ENCODE peak calls at places on chromosomes 1 and 21, in six cellular contexts. R is Calu3; G is activated CD4-positive, alpha-beta T cell treated with anti-CD3 and anti-CD28 coated beads for 24 hours; E is fibroblast of gingiva; U is nephron progenitor cell; D is stimulated activated CD4-positive, alpha-beta T cell treated with anti-CD3 and anti-CD28 coated beads, Interleukin-1b, Interleukin-23, amount 100 ng/mL, for 24 hours. W is an unnamed sample.
A peak's percentile ranks its signal among the peaks of the same experiment; 100 is the strongest.

GRCh38 chr1:911875-912739 is 11.6 kb upstream of the SAMD11 start:
- DNase-seq in D (no peak), U (no peak), G (no peak), R (no peak), E (no peak), W (no peak)

GRCh38 chr21:45327458-45328197 is 39.9 kb upstream of the POFUT2 start:
- DNase-seq in G (no peak), U (no peak), R (no peak), D (no peak), E (no peak), W (no peak)

GRCh38 chr1:29931477-29932175 is 695.3 kb downstream of the PTPRU start:
- DNase-seq in R (no peak), D (no peak), G (no peak), E (no peak), U (no peak), W (no peak)

GRCh38 chr1:165408518-165408917 is 36.4 kb downstream of the RXRG start:
- DNase-seq in U (peak; percentile 27), E (no peak), G (no peak), D (no peak), R (peak; percentile 53), W (peak; percentile 31)

GRCh38 chr1:24905979-24906720 is 23.9 kb downstream of the RUNX3 start:
- DNase-seq in G (no peak), D (no peak), U (no peak), R (no peak), E (no peak), W (no peak)

GRCh38 chr1:221611930-221612777 is 129.7 kb downstream of the DUSP10 start:
- DNase-seq in R (peak; percentile 27), E (peak; percentile 74), U (no peak), G (no peak), D (no peak), W (peak; percentile 28)

GRCh38 chr1:43890815-43891214 is 42.8 kb upstream of the ARTN start:
- DNase-seq in G (no peak), R (no peak), U (no peak), E (no peak), D (no peak), W (no peak)

GRCh38 chr1:209723761-209724693 is 19.4 kb downstream of the HSD11B1 start:
- DNase-seq in R (no peak), U (no peak), D (no peak), G (peak; percentile 18), E (no peak), W (no peak)

GRCh38 chr1:226121587-226122400 is 59.3 kb downstream of the H3-3A start:
- DNase-seq in G (peak; percentile 60), D (peak; percentile 55), U (peak; percentile 85), R (peak; percentile 90), E (no peak), W (peak; percentile 63)

GRCh38 chr1:166165661-166166399 is 971 bp downstream of the FAM78B start:
- DNase-seq in R (peak; percentile 19), D (no peak), U (peak; percentile 25), E (peak; percentile 1), G (no peak), W (no peak)

GRCh38 chr21:41137401-41137800 is 30.6 kb upstream of the BACE2 start:
- DNase-seq in E (no peak), G (no peak), U (no peak), R (no peak), D (no peak), W (no peak)

GRCh38 chr1:236021424-236022135 is 43.3 kb downstream of the NID1 start:
- DNase-seq in E (peak; percentile 93), R (no peak), U (no peak), G (no peak), D (no peak), W (no peak)

GRCh38 chr1:32937061-32937460 is 27.5 kb downstream of the RNF19B start:
- DNase-seq in D (no peak), R (no peak), E (no peak), U (no peak), G (no peak), W (no peak)

GRCh38 chr21:41597227-41597626 is 89.3 kb upstream of the TMPRSS2 start:
- DNase-seq in G (no peak), D (no peak), E (no peak), U (no peak), R (no peak), W (no peak)

GRCh38 chr1:153592706-153593105 is 20.2 kb downstream of the S100A16 start:
- DNase-seq in E (no peak), G (no peak), U (no peak), D (no peak), R (no peak), W (no peak)

GRCh38 chr1:114345930-114346479 is 165.0 kb downstream of the TRIM33 start:
- DNase-seq in D (no peak), G (no peak), E (no peak), R (peak; percentile 5), U (peak; percentile 47), W (no peak)

GRCh38 chr1:218711884-218712674 is 366.9 kb downstream of the TGFB2 start:
- DNase-seq in R (no peak), E (peak; percentile 71), G (no peak), D (no peak), U (no peak), W (no peak)

W was measured in mucosa of gallbladder.